ENCODE peak calls at places on chromosomes 13 and 19, in seven cellular contexts. L is AG09309, U is fibroblast of lung, F is pancreas, R is uterus, B is foreskin fibroblast, J is mucosa of descending colon. K is an unnamed sample.

GRCh38 chr13:28584873-28585317 is 74.0 kb upstream of the POMP start:
- DNase-seq in L (peak), U (peak), F (no peak), R (no peak), B (peak), J (no peak), K (no peak)

GRCh38 chr19:35108730-35109129 is 6.9 kb upstream of the FXYD3 start:
- DNase-seq in L (no peak), U (no peak), F (no peak), R (no peak), B (no peak), J (no peak), K (no peak)

GRCh38 chr13:106376411-106377112 is 158.9 kb downstream of the EFNB2 start:
- DNase-seq in L (peak), U (peak), F (no peak), R (peak), B (peak), J (no peak), K (peak)

GRCh38 chr13:113616991-113617749 is 32.6 kb downstream of the TFDP1 start:
- DNase-seq in L (no peak), U (peak), F (peak), R (no peak), B (peak), J (no peak), K (no peak)

GRCh38 chr19:33800012-33800680 is 3.5 kb downstream of the KCTD15 start:
- DNase-seq in L (no peak), U (no peak), F (no peak), R (no peak), B (no peak), J (no peak), K (no peak)

GRCh38 chr19:55647732-55648656 is at the start of gene CCDC106:
- DNase-seq in L (no peak), U (peak), F (peak), R (peak), B (peak), J (peak), K (peak)

GRCh38 chr13:48873598-48873997 is 102.1 kb upstream of the FNDC3A start:
- DNase-seq in L (no peak), U (peak), F (no peak), R (no peak), B (peak), J (no peak), K (peak)

GRCh38 chr13:104140557-104140956 is 1074.3 kb upstream of the SLC10A2 start:
- DNase-seq in L (no peak), U (peak), F (no peak), R (no peak), B (peak), J (no peak), K (no peak)

GRCh38 chr13:66759919-66760318 is 470.2 kb downstream of the PCDH9 start:
- DNase-seq in L (no peak), U (no peak), F (no peak), R (no peak), B (no peak), J (no peak), K (no peak)

GRCh38 chr19:2042485-2043268 is 8.4 kb downstream of the MKNK2 start:
- DNase-seq in L (no peak), U (no peak), F (peak), R (peak), B (no peak), J (peak), K (no peak)

GRCh38 chr13:95317037-95317989 is 16.1 kb upstream of the ABCC4 start:
- DNase-seq in L (no peak), U (peak), F (no peak), R (no peak), B (peak), J (no peak), K (no peak)

GRCh38 chr13:42894765-42895181 is 97.3 kb downstream of the EPSTI1 start:
- DNase-seq in L (no peak), U (peak), F (no peak), R (no peak), B (peak), J (peak), K (peak)

GRCh38 chr13:40578055-40578454 is 88.4 kb downstream of the FOXO1 start:
- DNase-seq in L (no peak), U (no peak), F (no peak), R (no peak), B (no peak), J (no peak), K (no peak)

GRCh38 chr13:72884111-72884510 is 102.2 kb downstream of the PIBF1 start:
- DNase-seq in L (no peak), U (peak), F (no peak), R (no peak), B (no peak), J (no peak), K (no peak)

GRCh38 chr19:55369651-55370304 is 485 bp downstream of the IL11 start:
- DNase-seq in L (no peak), U (peak), F (no peak), R (no peak), B (peak), J (no peak), K (peak)

GRCh38 chr19:13825489-13826475 is 30.5 kb downstream of the ZSWIM4 start:
- DNase-seq in L (no peak), U (no peak), F (peak), R (no peak), B (no peak), J (peak), K (no peak)

GRCh38 chr13:48769107-48769704 is 115.5 kb downstream of the CYSLTR2 start:
- DNase-seq in L (peak), U (peak), F (peak), R (peak), B (peak), J (peak), K (peak)

GRCh38 chr13:48828962-48829405 is 146.7 kb upstream of the FNDC3A start:
- DNase-seq in L (no peak), U (peak), F (no peak), R (no peak), B (no peak), J (no peak), K (peak)

GRCh38 chr13:46124967-46125933 is 20.4 kb upstream of the CPB2 start:
- DNase-seq in L (no peak), U (no peak), F (no peak), R (no peak), B (no peak), J (no peak), K (no peak)

GRCh38 chr19:21109116-21109515 is 27.1 kb downstream of the ZNF714 start:
- DNase-seq in L (no peak), U (peak), F (no peak), R (no peak), B (peak), J (no peak), K (no peak)

GRCh38 chr19:34838753-34839431 is 65.9 kb upstream of the ZNF599 start:
- DNase-seq in L (no peak), U (no peak), F (peak), R (no peak), B (peak), J (peak), K (no peak)

GRCh38 chr19:13887039-13887438 is 10.1 kb downstream of the NANOS3 start:
- DNase-seq in L (no peak), U (no peak), F (peak), R (no peak), B (no peak), J (peak), K (no peak)

GRCh38 chr13:95087746-95088305 is 213.4 kb downstream of the ABCC4 start:
- DNase-seq in L (no peak), U (peak), F (no peak), R (no peak), B (peak), J (no peak), K (no peak)

GRCh38 chr19:18434411-18435184 is 3.3 kb downstream of the ISYNA1 start:
- DNase-seq in L (no peak), U (no peak), F (peak), R (peak), B (no peak), J (no peak), K (no peak)

GRCh38 chr13:75486146-75486545 is 4.2 kb upstream of the TBC1D4 start:
- DNase-seq in L (no peak), U (peak), F (no peak), R (no peak), B (no peak), J (no peak), K (no peak)

GRCh38 chr13:59112375-59112774 is 1051.4 kb downstream of the DIAPH3 start:
- DNase-seq in L (no peak), U (peak), F (no peak), R (no peak), B (peak), J (peak), K (peak)

GRCh38 chr19:35963514-35963913 is 27.3 kb downstream of the LRFN3 start:
- DNase-seq in L (no peak), U (peak), F (peak), R (no peak), B (peak), J (peak), K (peak)

GRCh38 chr13:99434258-99434788 is 66.9 kb upstream of the TM9SF2 start:
- DNase-seq in L (no peak), U (no peak), F (no peak), R (no peak), B (no peak), J (peak), K (no peak)

GRCh38 chr13:87444135-87444534 is 227.0 kb upstream of the SLITRK5 start:
- DNase-seq in L (no peak), U (no peak), F (no peak), R (no peak), B (no peak), J (no peak), K (no peak)

GRCh38 chr13:95585867-95586266 is 33.3 kb downstream of the CLDN10 start:
- DNase-seq in L (no peak), U (no peak), F (no peak), R (no peak), B (no peak), J (no peak), K (no peak)

GRCh38 chr13:97289514-97290298 is 67.6 kb downstream of the MBNL2 start:
- DNase-seq in L (no peak), U (no peak), F (no peak), R (no peak), B (no peak), J (no peak), K (no peak)

GRCh38 chr19:15296353-15296752 is 36.0 kb downstream of the BRD4 start:
- DNase-seq in L (no peak), U (no peak), F (no peak), R (no peak), B (peak), J (no peak), K (no peak)

GRCh38 chr13:24625870-24626419 is 54.3 kb upstream of the ATP12A start:
- DNase-seq in L (no peak), U (no peak), F (no peak), R (no peak), B (no peak), J (no peak), K (no peak)

GRCh38 chr13:24627864-24628418 is 52.3 kb upstream of the ATP12A start:
- DNase-seq in L (no peak), U (no peak), F (no peak), R (no peak), B (no peak), J (no peak), K (no peak)

GRCh38 chr13:24625324-24625723 is 54.9 kb upstream of the ATP12A start:
- DNase-seq in L (no peak), U (no peak), F (no peak), R (no peak), B (no peak), J (no peak), K (no peak)

GRCh38 chr13:24626449-24626848 is 53.8 kb upstream of the ATP12A start:
- DNase-seq in L (no peak), U (no peak), F (no peak), R (no peak), B (no peak), J (peak), K (no peak)

GRCh38 chr13:24627090-24627714 is 53.0 kb upstream of the ATP12A start:
- DNase-seq in L (no peak), U (no peak), F (peak), R (no peak), B (peak), J (peak), K (peak)
- TF ChIP-seq CTCF in L (peak), U (peak), F (peak), R (no peak), B (peak), J (no peak), K (peak)

DNA sequence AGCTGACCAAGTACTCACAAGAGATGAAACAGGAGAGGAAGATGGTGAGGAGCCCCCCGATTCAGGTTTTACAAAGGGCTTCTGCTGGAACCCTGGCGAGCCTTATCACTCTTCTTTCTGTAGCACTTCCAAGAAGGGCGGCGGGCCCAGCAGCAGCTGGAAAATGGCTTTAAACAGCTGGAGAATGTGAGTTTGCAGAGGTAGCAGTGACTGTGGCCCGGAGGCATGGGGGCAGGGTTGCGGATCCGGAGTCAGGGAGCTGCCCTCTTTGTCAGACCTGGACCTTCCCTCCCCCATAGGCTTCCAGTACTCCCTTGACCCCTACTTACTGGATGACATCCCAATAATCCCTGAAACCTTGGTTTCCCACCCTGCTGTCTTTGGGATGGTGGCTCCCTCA is 3.6 kb downstream of the TRIP10 start:
- DNase-seq in L (no peak), U (no peak), F (no peak), R (no peak), B (no peak), J (no peak), K (no peak)
- TF ChIP-seq CTCF in L (no peak), U (no peak), F (no peak), R (no peak), B (no peak), J (no peak), K (no peak)

DNA sequence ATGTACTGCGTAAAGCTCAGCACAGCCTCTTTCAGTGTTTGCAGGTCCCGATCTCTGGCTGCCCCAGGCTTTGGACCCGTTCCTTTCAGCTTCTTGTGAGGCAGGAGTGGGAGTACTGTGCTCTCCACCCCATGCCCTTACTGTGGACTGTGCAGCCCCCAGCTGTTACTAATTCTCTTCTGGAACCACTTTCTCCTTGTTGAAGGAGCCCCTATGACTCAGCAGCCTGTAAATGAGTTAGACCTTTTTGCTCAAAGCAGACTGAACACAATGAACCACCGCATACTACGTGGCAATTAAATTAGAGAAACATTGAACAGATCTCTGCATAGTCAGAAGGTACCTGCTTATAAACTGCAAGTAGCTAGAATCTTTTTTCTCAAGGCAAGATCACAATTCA is 39.0 kb downstream of the SERTM1 start:
- DNase-seq in L (peak), U (peak), F (no peak), R (peak), B (peak), J (no peak), K (no peak)
- TF ChIP-seq CTCF in L (no peak), U (no peak), F (no peak), R (no peak), B (no peak), J (no peak), K (no peak)

GRCh38 chr19:49912965-49913685 is 15.9 kb upstream of the ATF5 start:
- DNase-seq in L (no peak), U (no peak), F (no peak), R (no peak), B (no peak), J (no peak), K (no peak)
- TF ChIP-seq CTCF in L (no peak), U (no peak), F (no peak), R (no peak), B (no peak), J (no peak), K (no peak)

DNA sequence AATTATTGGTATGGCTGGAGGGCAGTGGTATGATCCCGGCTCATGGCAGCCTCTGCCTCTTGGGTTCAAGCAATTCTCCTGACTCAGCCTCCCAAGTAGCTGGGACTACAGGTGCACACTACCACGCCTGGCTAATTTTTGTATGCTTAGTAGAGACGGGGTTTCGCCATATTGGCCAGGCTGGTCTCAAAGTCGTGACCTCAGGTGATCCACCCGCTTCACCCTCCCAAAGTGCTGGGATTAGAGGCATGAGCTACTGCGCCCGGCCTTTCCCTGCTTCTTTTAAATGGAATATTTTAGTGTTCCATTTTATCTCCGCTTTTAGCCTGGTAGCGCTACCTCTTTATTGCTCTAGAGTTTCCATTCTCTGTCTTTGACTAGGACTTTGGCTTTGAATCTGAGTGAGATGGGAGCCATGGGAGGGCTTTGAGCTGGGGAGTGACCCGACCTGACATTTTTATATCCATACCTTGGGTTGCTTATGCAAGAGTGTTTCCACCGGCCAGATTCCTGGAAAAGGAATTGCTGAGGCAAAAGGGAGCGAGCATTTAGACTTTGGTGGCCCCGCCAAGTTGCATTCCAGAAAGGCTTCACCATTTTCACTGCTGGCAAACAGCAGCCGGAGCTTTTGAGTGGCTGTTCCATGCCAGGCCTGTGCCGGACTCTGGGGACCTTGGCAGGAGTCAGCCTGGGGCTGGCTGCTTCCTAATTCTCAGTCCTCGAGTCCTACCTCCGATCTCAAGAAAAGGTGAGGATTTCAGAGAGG is 22.9 kb downstream of the BICRA start:
- DNase-seq in L (no peak), U (no peak), F (no peak), R (peak), B (no peak), J (no peak), K (no peak)
- TF ChIP-seq CTCF in L (no peak), U (no peak), F (no peak), R (no peak), B (no peak), J (no peak), K (no peak)

DNA sequence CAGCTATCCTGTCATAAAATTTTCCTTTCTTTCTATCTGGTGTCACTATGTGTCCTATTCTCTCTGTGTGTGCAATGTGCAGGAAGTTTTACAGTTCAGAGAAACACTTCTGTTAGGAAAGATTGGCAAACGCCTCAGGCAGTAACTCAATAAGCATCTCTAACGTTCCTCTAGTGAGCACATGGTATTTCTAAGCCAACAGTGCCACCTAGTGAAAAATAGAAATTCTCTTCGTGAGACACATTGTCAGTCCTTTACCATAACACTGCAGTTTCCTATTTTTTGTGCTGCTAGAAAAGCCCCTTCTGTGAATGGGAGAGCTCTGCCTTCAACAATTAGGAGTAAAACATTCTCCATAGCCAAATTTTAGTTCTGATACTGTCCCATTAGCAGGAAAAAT is 50.7 kb downstream of the ZNF723 start:
- DNase-seq in L (no peak), U (peak), F (no peak), R (no peak), B (peak), J (peak), K (no peak)
- TF ChIP-seq CTCF in L (no peak), U (no peak), F (peak), R (peak), B (no peak), J (no peak), K (no peak)

DNA sequence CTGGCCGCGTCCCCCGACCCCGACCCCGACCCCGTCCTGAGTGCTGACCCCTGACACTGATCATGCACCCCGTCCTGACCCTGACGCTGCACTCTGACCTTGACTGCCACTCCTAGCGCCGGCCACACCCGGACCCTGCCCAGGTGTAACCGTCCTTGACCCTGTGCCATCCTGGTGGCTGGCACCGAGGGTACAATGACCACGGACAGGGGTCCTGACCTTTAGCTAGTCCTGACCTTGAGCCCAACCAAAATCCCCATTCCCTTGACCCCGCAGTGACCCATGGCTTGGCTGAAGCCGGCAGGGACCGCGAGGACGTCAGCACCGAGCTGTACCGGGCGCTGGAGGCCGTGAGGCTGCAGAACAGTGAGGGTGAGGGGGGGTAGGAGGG is 25.9 kb downstream of the CLEC4M start:
- DNase-seq in L (no peak), U (no peak), F (no peak), R (no peak), B (no peak), J (no peak), K (no peak)
- TF ChIP-seq CTCF in L (no peak), U (no peak), F (no peak), R (no peak), B (no peak), J (no peak), K (no peak)

GRCh38 chr19:4060621-4061177 is 6.0 kb downstream of the ZBTB7A start:
- DNase-seq in L (no peak), U (no peak), F (peak), R (no peak), B (no peak), J (peak), K (no peak)

GRCh38 chr19:4059931-4060620 is 6.6 kb downstream of the ZBTB7A start:
- DNase-seq in L (no peak), U (no peak), F (peak), R (peak), B (no peak), J (peak), K (peak)

GRCh38 chr19:4059493-4059880 is 7.2 kb downstream of the ZBTB7A start:
- DNase-seq in L (no peak), U (no peak), F (peak), R (no peak), B (no peak), J (peak), K (no peak)

GRCh38 chr19:4058696-4059492 is 7.8 kb downstream of the ZBTB7A start:
- DNase-seq in L (no peak), U (no peak), F (no peak), R (no peak), B (no peak), J (no peak), K (no peak)

GRCh38 chr19:4057913-4058695 is 8.6 kb downstream of the ZBTB7A start:
- DNase-seq in L (peak), U (peak), F (peak), R (peak), B (peak), J (peak), K (peak)
- TF ChIP-seq CTCF in L (peak), U (no peak), F (no peak), R (no peak), B (peak), J (no peak), K (no peak)

GRCh38 chr19:46574533-46574932 is 26.6 kb upstream of the CALM3 start:
- DNase-seq in L (no peak), U (peak), F (no peak), R (no peak), B (peak), J (no peak), K (no peak)

GRCh38 chr19:46580247-46580646 is 20.9 kb upstream of the CALM3 start:
- DNase-seq in L (no peak), U (no peak), F (no peak), R (no peak), B (no peak), J (no peak), K (no peak)

GRCh38 chr19:46573679-46574522 is 27.2 kb upstream of the CALM3 start:
- DNase-seq in L (no peak), U (no peak), F (no peak), R (no peak), B (no peak), J (no peak), K (no peak)

GRCh38 chr19:46578450-46578849 is 22.7 kb upstream of the CALM3 start:
- DNase-seq in L (no peak), U (no peak), F (no peak), R (no peak), B (no peak), J (no peak), K (no peak)

GRCh38 chr19:46579286-46579944 is 21.7 kb upstream of the CALM3 start:
- DNase-seq in L (no peak), U (no peak), F (no peak), R (no peak), B (no peak), J (no peak), K (peak)
- TF ChIP-seq CTCF in L (peak), U (peak), F (peak), R (no peak), B (peak), J (no peak), K (no peak)